ENCODE peak calls at places on chromosomes 5 and 9, in seven cellular contexts. B, O, J, Q, H, R and P are unnamed samples.

GRCh38 chr5:123099514-123100151 is 10.6 kb downstream of the PRDM6 start:
- DNase-seq in Q (no peak), B (no peak), O (no peak), J (peak), R (no peak), H (no peak), P (peak)

GRCh38 chr9:85667374-85667773 is 74.4 kb downstream of the AGTPBP1 start:
- DNase-seq in B (no peak), Q (no peak), R (no peak), O (no peak), H (no peak), J (no peak), P (no peak)

GRCh38 chr9:82152181-82152580 is 163.6 kb downstream of the SPATA31D1 start:
- DNase-seq in J (no peak), B (no peak), H (no peak), O (no peak), Q (peak), R (no peak), P (no peak)

GRCh38 chr9:121399126-121399882 is 29.3 kb upstream of the STOM start:
- DNase-seq in H (no peak), B (no peak), O (no peak), J (no peak), R (no peak), Q (peak), P (no peak)

GRCh38 chr5:145680169-145680568 is 155.0 kb downstream of the PRELID2 start:
- DNase-seq in Q (no peak), H (no peak), J (no peak), R (no peak), B (no peak), O (no peak), P (no peak)

GRCh38 chr9:130667117-130667430 is 2.7 kb downstream of the PRDM12 start:
- DNase-seq in B (no peak), Q (no peak), H (no peak), O (no peak), J (no peak), R (no peak), P (no peak)

GRCh38 chr5:143188083-143188482 is 215.4 kb downstream of the NR3C1 start:
- DNase-seq in J (no peak), O (no peak), B (no peak), Q (no peak), R (no peak), H (peak), P (no peak)

GRCh38 chr5:123305751-123306150 is 117.5 kb downstream of the CEP120 start:
- DNase-seq in O (no peak), R (no peak), Q (no peak), J (no peak), B (no peak), H (no peak), P (no peak)

GRCh38 chr5:9288234-9288633 is 257.6 kb downstream of the SEMA5A start:
- DNase-seq in H (no peak), Q (peak), R (no peak), J (no peak), O (no peak), B (no peak), P (no peak)

GRCh38 chr5:118199801-118200200 is 788.5 kb downstream of the DTWD2 start:
- DNase-seq in Q (no peak), H (no peak), R (no peak), J (no peak), B (no peak), O (no peak), P (no peak)